ENCODE peak calls at places on chromosome 14, in nine cellular contexts. One of them, this sample, is unnamed.

GRCh38 chr14:57136669-57137068 is 132.0 kb downstream of the EXOC5 start:
- DNase-seq in effector CD4-positive, alpha-beta T cell: no peak
- DNase-seq in occipital lobe: peak
- DNase-seq in stimulated activated CD4-positive, alpha-beta T cell treated with anti-CD3 and anti-CD28 coated beads, Interleukin-1b, Interleukin-23, amount 100 ng/mL, for 1 hour: no peak
- DNase-seq in posterior vena cava: no peak
- DNase-seq in HTR-8/SVneo: no peak
- DNase-seq in NCI-H526: peak
- DNase-seq in ovary: no peak
- DNase-seq in CMK: no peak
- DNase-seq in this sample: no peak

GRCh38 chr14:67622675-67623074 is 3.0 kb downstream of the ARG2 start:
- DNase-seq in effector CD4-positive, alpha-beta T cell: no peak
- DNase-seq in occipital lobe: peak
- DNase-seq in stimulated activated CD4-positive, alpha-beta T cell treated with anti-CD3 and anti-CD28 coated beads, Interleukin-1b, Interleukin-23, amount 100 ng/mL, for 1 hour: no peak
- DNase-seq in posterior vena cava: no peak
- DNase-seq in HTR-8/SVneo: peak
- DNase-seq in NCI-H526: no peak
- DNase-seq in ovary: no peak
- DNase-seq in CMK: no peak
- DNase-seq in this sample: no peak

GRCh38 chr14:51507556-51508511 is 143.9 kb upstream of the FRMD6 start:
- DNase-seq in effector CD4-positive, alpha-beta T cell: no peak
- DNase-seq in occipital lobe: peak
- DNase-seq in stimulated activated CD4-positive, alpha-beta T cell treated with anti-CD3 and anti-CD28 coated beads, Interleukin-1b, Interleukin-23, amount 100 ng/mL, for 1 hour: no peak
- DNase-seq in posterior vena cava: no peak
- DNase-seq in HTR-8/SVneo: no peak
- DNase-seq in NCI-H526: no peak
- DNase-seq in ovary: peak
- DNase-seq in CMK: no peak
- DNase-seq in this sample: peak

GRCh38 chr14:99853206-99853605 is 60.0 kb downstream of the EML1 start:
- DNase-seq in effector CD4-positive, alpha-beta T cell: no peak
- DNase-seq in occipital lobe: no peak
- DNase-seq in stimulated activated CD4-positive, alpha-beta T cell treated with anti-CD3 and anti-CD28 coated beads, Interleukin-1b, Interleukin-23, amount 100 ng/mL, for 1 hour: no peak
- DNase-seq in posterior vena cava: no peak
- DNase-seq in HTR-8/SVneo: no peak
- DNase-seq in NCI-H526: peak
- DNase-seq in ovary: no peak
- DNase-seq in CMK: no peak
- DNase-seq in this sample: no peak

GRCh38 chr14:64556526-64556925 is 6.8 kb downstream of the PPP1R36 start:
- DNase-seq in effector CD4-positive, alpha-beta T cell: no peak
- DNase-seq in occipital lobe: no peak
- DNase-seq in stimulated activated CD4-positive, alpha-beta T cell treated with anti-CD3 and anti-CD28 coated beads, Interleukin-1b, Interleukin-23, amount 100 ng/mL, for 1 hour: no peak
- DNase-seq in posterior vena cava: no peak
- DNase-seq in HTR-8/SVneo: no peak
- DNase-seq in NCI-H526: no peak
- DNase-seq in ovary: no peak
- DNase-seq in CMK: no peak
- DNase-seq in this sample: no peak

GRCh38 chr14:95291859-95292542 is 27.7 kb downstream of the CLMN start:
- DNase-seq in effector CD4-positive, alpha-beta T cell: no peak
- DNase-seq in occipital lobe: peak
- DNase-seq in stimulated activated CD4-positive, alpha-beta T cell treated with anti-CD3 and anti-CD28 coated beads, Interleukin-1b, Interleukin-23, amount 100 ng/mL, for 1 hour: no peak
- DNase-seq in posterior vena cava: peak
- DNase-seq in HTR-8/SVneo: no peak
- DNase-seq in NCI-H526: peak
- DNase-seq in ovary: peak
- DNase-seq in CMK: no peak
- DNase-seq in this sample: no peak

GRCh38 chr14:104069541-104069940 is 16.0 kb upstream of the ASPG start:
- DNase-seq in effector CD4-positive, alpha-beta T cell: no peak
- DNase-seq in occipital lobe: no peak
- DNase-seq in stimulated activated CD4-positive, alpha-beta T cell treated with anti-CD3 and anti-CD28 coated beads, Interleukin-1b, Interleukin-23, amount 100 ng/mL, for 1 hour: no peak
- DNase-seq in posterior vena cava: no peak
- DNase-seq in HTR-8/SVneo: no peak
- DNase-seq in NCI-H526: no peak
- DNase-seq in ovary: no peak
- DNase-seq in CMK: no peak
- DNase-seq in this sample: no peak

GRCh38 chr14:64187331-64187730 is 106.8 kb downstream of the ESR2 start:
- DNase-seq in effector CD4-positive, alpha-beta T cell: no peak
- DNase-seq in occipital lobe: no peak
- DNase-seq in stimulated activated CD4-positive, alpha-beta T cell treated with anti-CD3 and anti-CD28 coated beads, Interleukin-1b, Interleukin-23, amount 100 ng/mL, for 1 hour: no peak
- DNase-seq in posterior vena cava: no peak
- DNase-seq in HTR-8/SVneo: no peak
- DNase-seq in NCI-H526: no peak
- DNase-seq in ovary: no peak
- DNase-seq in CMK: no peak
- DNase-seq in this sample: no peak

GRCh38 chr14:20614038-20614840 is 23.1 kb upstream of the RNASE12 start:
- DNase-seq in effector CD4-positive, alpha-beta T cell: no peak
- DNase-seq in occipital lobe: no peak
- DNase-seq in stimulated activated CD4-positive, alpha-beta T cell treated with anti-CD3 and anti-CD28 coated beads, Interleukin-1b, Interleukin-23, amount 100 ng/mL, for 1 hour: no peak
- DNase-seq in posterior vena cava: no peak
- DNase-seq in HTR-8/SVneo: no peak
- DNase-seq in NCI-H526: no peak
- DNase-seq in ovary: peak
- DNase-seq in CMK: no peak
- DNase-seq in this sample: no peak

GRCh38 chr14:105216490-105217247 is 31.7 kb upstream of the BTBD6 start:
- DNase-seq in effector CD4-positive, alpha-beta T cell: no peak
- DNase-seq in occipital lobe: no peak
- DNase-seq in stimulated activated CD4-positive, alpha-beta T cell treated with anti-CD3 and anti-CD28 coated beads, Interleukin-1b, Interleukin-23, amount 100 ng/mL, for 1 hour: no peak
- DNase-seq in posterior vena cava: no peak
- DNase-seq in HTR-8/SVneo: no peak
- DNase-seq in NCI-H526: no peak
- DNase-seq in ovary: no peak
- DNase-seq in CMK: no peak
- DNase-seq in this sample: no peak

GRCh38 chr14:56358265-56358664 is 221.3 kb upstream of the TMEM260 start:
- DNase-seq in effector CD4-positive, alpha-beta T cell: no peak
- DNase-seq in occipital lobe: no peak
- DNase-seq in stimulated activated CD4-positive, alpha-beta T cell treated with anti-CD3 and anti-CD28 coated beads, Interleukin-1b, Interleukin-23, amount 100 ng/mL, for 1 hour: no peak
- DNase-seq in posterior vena cava: no peak
- DNase-seq in HTR-8/SVneo: no peak
- DNase-seq in NCI-H526: no peak
- DNase-seq in ovary: no peak
- DNase-seq in CMK: no peak
- DNase-seq in this sample: no peak

GRCh38 chr14:101784631-101785030 is 23.1 kb downstream of the PPP2R5C start:
- DNase-seq in effector CD4-positive, alpha-beta T cell: no peak
- DNase-seq in occipital lobe: no peak
- DNase-seq in stimulated activated CD4-positive, alpha-beta T cell treated with anti-CD3 and anti-CD28 coated beads, Interleukin-1b, Interleukin-23, amount 100 ng/mL, for 1 hour: no peak
- DNase-seq in posterior vena cava: no peak
- DNase-seq in HTR-8/SVneo: no peak
- DNase-seq in NCI-H526: no peak
- DNase-seq in ovary: no peak
- DNase-seq in CMK: no peak
- DNase-seq in this sample: no peak

GRCh38 chr14:56490379-56490778 is 89.2 kb upstream of the TMEM260 start:
- DNase-seq in effector CD4-positive, alpha-beta T cell: no peak
- DNase-seq in occipital lobe: no peak
- DNase-seq in stimulated activated CD4-positive, alpha-beta T cell treated with anti-CD3 and anti-CD28 coated beads, Interleukin-1b, Interleukin-23, amount 100 ng/mL, for 1 hour: no peak
- DNase-seq in posterior vena cava: no peak
- DNase-seq in HTR-8/SVneo: peak
- DNase-seq in NCI-H526: peak
- DNase-seq in ovary: no peak
- DNase-seq in CMK: no peak
- DNase-seq in this sample: no peak

GRCh38 chr14:49303952-49304516 is 282.1 kb downstream of the RPS29 start:
- DNase-seq in effector CD4-positive, alpha-beta T cell: no peak
- DNase-seq in occipital lobe: peak
- DNase-seq in stimulated activated CD4-positive, alpha-beta T cell treated with anti-CD3 and anti-CD28 coated beads, Interleukin-1b, Interleukin-23, amount 100 ng/mL, for 1 hour: no peak
- DNase-seq in posterior vena cava: no peak
- DNase-seq in HTR-8/SVneo: peak
- DNase-seq in NCI-H526: no peak
- DNase-seq in ovary: peak
- DNase-seq in CMK: no peak
- DNase-seq in this sample: no peak

GRCh38 chr14:59333668-59334067 is 131.5 kb downstream of the GPR135 start:
- DNase-seq in effector CD4-positive, alpha-beta T cell: no peak
- DNase-seq in occipital lobe: no peak
- DNase-seq in stimulated activated CD4-positive, alpha-beta T cell treated with anti-CD3 and anti-CD28 coated beads, Interleukin-1b, Interleukin-23, amount 100 ng/mL, for 1 hour: no peak
- DNase-seq in posterior vena cava: no peak
- DNase-seq in HTR-8/SVneo: peak
- DNase-seq in NCI-H526: no peak
- DNase-seq in ovary: no peak
- DNase-seq in CMK: no peak
- DNase-seq in this sample: no peak